ENCODE peak calls at places on chromosome 22, in four cellular contexts. M is stomach, F is H1, S is suprapubic skin. Z is an unnamed sample.

GRCh38 chr22:19965771-19966709 is 24.4 kb upstream of the TXNRD2 start:
- DNase-seq in M (no peak), F (peak), S (no peak), Z (no peak)

GRCh38 chr22:35390933-35391332 is 9.0 kb upstream of the MCM5 start:
- DNase-seq in M (no peak), F (no peak), S (no peak), Z (no peak)

GRCh38 chr22:44658371-44658953 is 43.5 kb upstream of the PRR5 start:
- DNase-seq in M (no peak), F (no peak), S (peak), Z (no peak)

GRCh38 chr22:50414476-50415248 is 60.2 kb downstream of the SBF1 start:
- DNase-seq in M (no peak), F (no peak), S (no peak), Z (no peak)

GRCh38 chr22:20061481-20061861 is 18.6 kb upstream of the DGCR8 start:
- DNase-seq in M (no peak), F (no peak), S (no peak), Z (no peak)

GRCh38 chr22:19127329-19128008 is 3.6 kb upstream of the TSSK2 start:
- DNase-seq in M (no peak), F (no peak), S (no peak), Z (no peak)

GRCh38 chr22:20021196-20022181 is 579 bp downstream of the TANGO2 start:
- DNase-seq in M (peak), F (peak), S (no peak), Z (no peak)

GRCh38 chr22:36352775-36353507 is 34.8 kb downstream of the MYH9 start:
- DNase-seq in M (peak), F (no peak), S (no peak), Z (no peak)

GRCh38 chr22:38155703-38156102 is 25.9 kb downstream of the PLA2G6 start:
- DNase-seq in M (no peak), F (no peak), S (no peak), Z (no peak)
- TF ChIP-seq POLR2AphosphoS5 in M (no peak), F (no peak), S (no peak), Z (no peak)

DNA sequence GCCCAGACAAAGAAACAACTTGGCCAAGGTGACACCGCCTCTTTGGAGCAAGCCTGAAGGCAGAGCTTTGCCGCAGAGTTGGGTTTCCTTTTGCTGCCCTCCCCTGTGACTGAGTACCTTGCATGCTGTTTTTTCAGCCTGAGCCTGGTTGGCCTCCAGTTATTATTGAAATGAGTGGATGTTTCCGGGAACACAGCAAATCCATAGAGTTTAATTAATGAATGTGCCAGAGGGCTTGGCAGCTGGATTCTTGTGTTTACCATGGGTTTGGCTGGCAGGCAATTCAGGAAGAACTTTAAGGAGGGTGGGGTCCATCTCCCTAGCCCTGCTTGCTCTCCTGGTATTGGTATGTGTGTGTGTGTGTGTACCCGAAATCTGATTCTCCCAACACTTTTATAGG is 65.6 kb upstream of the CRYBB3 start:
- DNase-seq in M (peak), F (no peak), S (no peak), Z (no peak)
- TF ChIP-seq POLR2AphosphoS5 in M (peak), F (no peak), S (peak), Z (no peak)

GRCh38 chr22:38118182-38118581 is 7.7 kb upstream of the BAIAP2L2 start:
- DNase-seq in M (no peak), F (no peak), S (no peak), Z (no peak)

GRCh38 chr22:38112361-38112760 is 1.9 kb upstream of the BAIAP2L2 start:
- DNase-seq in M (no peak), F (no peak), S (no peak), Z (no peak)

GRCh38 chr22:38111941-38112355 is 1.5 kb upstream of the BAIAP2L2 start:
- DNase-seq in M (peak), F (no peak), S (no peak), Z (no peak)

GRCh38 chr22:38115423-38116205 is 5.1 kb upstream of the BAIAP2L2 start:
- DNase-seq in M (no peak), F (no peak), S (no peak), Z (no peak)

GRCh38 chr22:38114484-38115398 is 4.3 kb upstream of the BAIAP2L2 start:
- DNase-seq in M (peak), F (peak), S (peak), Z (no peak)
- TF ChIP-seq POLR2AphosphoS5 in M (no peak), F (no peak), S (no peak), Z (no peak)

GRCh38 chr22:39349967-39350802 is at the start of gene SYNGR1:
- DNase-seq in M (peak), F (no peak), S (no peak), Z (no peak)
- TF ChIP-seq POLR2AphosphoS5 in M (no peak), F (no peak), S (no peak), Z (no peak)

GRCh38 chr22:29569011-29569678 is 11.8 kb downstream of the NIPSNAP1 start:
- DNase-seq in M (no peak), F (no peak), S (no peak), Z (no peak)

GRCh38 chr22:29567338-29567737 is 13.6 kb downstream of the NIPSNAP1 start:
- DNase-seq in M (no peak), F (no peak), S (no peak), Z (no peak)

GRCh38 chr22:29570456-29570855 is 10.5 kb downstream of the NIPSNAP1 start:
- DNase-seq in M (no peak), F (no peak), S (no peak), Z (no peak)

GRCh38 chr22:29574762-29575450 is 6.0 kb downstream of the NIPSNAP1 start:
- DNase-seq in M (no peak), F (no peak), S (no peak), Z (no peak)

GRCh38 chr22:29570912-29571549 is 9.9 kb downstream of the NIPSNAP1 start:
- DNase-seq in M (no peak), F (no peak), S (no peak), Z (no peak)
- TF ChIP-seq POLR2AphosphoS5 in M (no peak), F (no peak), S (no peak), Z (no peak)

GRCh38 chr22:17830041-17830961 is 56.0 kb upstream of the BID start:
- DNase-seq in M (peak), F (peak), S (peak), Z (peak)
- TF ChIP-seq POLR2AphosphoS5 in M (no peak), F (no peak), S (no peak), Z (no peak)

GRCh38 chr22:41526802-41527799 is 17.2 kb downstream of the POLR3H start:
- DNase-seq in M (peak), F (peak), S (no peak), Z (no peak)
- TF ChIP-seq POLR2AphosphoS5 in M (no peak), F (no peak), S (no peak), Z (peak)

GRCh38 chr22:31490496-31490925 is 869 bp upstream of the EIF4ENIF1 start:
- DNase-seq in M (peak), F (peak), S (no peak), Z (no peak)
- TF ChIP-seq POLR2AphosphoS5 in M (peak), F (no peak), S (no peak), Z (no peak)